ENCODE peak calls at places on chromosomes 5 and 9, in six cellular contexts. T, A, O, W, G and V are unnamed samples.

GRCh38 chr5:168227973-168228615 is 63.4 kb upstream of the WWC1 start:
- DNase-seq in T (no peak), A (no peak), O (peak), W (no peak), G (no peak), V (no peak)

GRCh38 chr5:158884827-158885512 is 214.7 kb downstream of the EBF1 start:
- DNase-seq in T (no peak), A (no peak), O (no peak), W (no peak), G (no peak), V (no peak)

GRCh38 chr5:32541241-32541640 is 44.1 kb upstream of the SUB1 start:
- DNase-seq in T (no peak), A (no peak), O (no peak), W (no peak), G (no peak), V (no peak)

GRCh38 chr9:123622696-123623095 is 266.7 kb downstream of the CRB2 start:
- DNase-seq in T (no peak), A (peak), O (no peak), W (no peak), G (no peak), V (no peak)

GRCh38 chr5:115963566-115963965 is 1.3 kb downstream of the LVRN start:
- DNase-seq in T (no peak), A (no peak), O (no peak), W (peak), G (no peak), V (no peak)

GRCh38 chr5:152264656-152265055 is 140.4 kb downstream of the NMUR2 start:
- DNase-seq in T (no peak), A (no peak), O (no peak), W (no peak), G (no peak), V (no peak)

GRCh38 chr9:68672215-68672614 is 32.8 kb upstream of the PIP5K1B start:
- DNase-seq in T (no peak), A (no peak), O (no peak), W (no peak), G (no peak), V (no peak)

GRCh38 chr5:80686757-80687156 is 32.0 kb upstream of the DHFR start:
- DNase-seq in T (no peak), A (no peak), O (peak), W (no peak), G (no peak), V (no peak)

GRCh38 chr5:6832994-6833393 is 119.8 kb downstream of the TENT4A start:
- DNase-seq in T (no peak), A (no peak), O (peak), W (no peak), G (no peak), V (no peak)

GRCh38 chr5:100902406-100903035 is 561 bp downstream of the ST8SIA4 start:
- DNase-seq in T (no peak), A (no peak), O (no peak), W (no peak), G (no peak), V (no peak)

GRCh38 chr5:179974946-179975712 is 67.4 kb upstream of the TBC1D9B start:
- DNase-seq in T (no peak), A (no peak), O (peak), W (peak), G (peak), V (no peak)
- TF ChIP-seq CTCF in T (peak), A (no peak), O (peak), W (no peak), G (peak), V (peak)

DNA sequence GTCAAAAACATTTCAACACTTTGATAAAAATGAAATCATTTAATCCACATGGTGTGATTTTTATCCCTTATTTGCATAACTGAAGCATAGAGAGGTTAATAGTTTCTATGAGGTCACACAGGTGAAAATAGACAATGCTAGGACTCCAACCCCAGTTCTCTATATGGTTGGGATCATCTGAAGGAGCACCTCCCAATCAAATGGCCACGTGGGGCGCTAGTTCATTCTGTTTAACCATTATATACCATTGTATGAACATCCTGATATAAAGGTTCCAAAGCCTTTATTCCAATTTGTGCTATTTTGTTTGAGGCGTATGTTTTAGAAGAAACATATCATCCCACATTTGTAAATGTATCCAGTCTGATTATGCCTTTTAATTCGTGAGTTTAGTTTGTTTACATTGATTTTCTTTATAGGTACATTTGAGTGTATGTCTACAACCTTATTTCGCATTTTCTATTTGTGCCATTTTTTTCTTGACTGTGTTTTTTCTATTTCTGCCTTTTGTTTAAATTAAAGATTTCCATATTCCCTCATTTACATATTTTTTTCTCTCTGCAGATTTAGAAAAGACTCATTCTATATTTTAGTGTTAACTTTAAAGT is 1092.0 kb downstream of the MAT2B start:
- DNase-seq in T (no peak), A (no peak), O (no peak), W (peak), G (peak), V (no peak)
- TF ChIP-seq CTCF in T (no peak), A (no peak), O (no peak), W (peak), G (peak), V (peak)

DNA sequence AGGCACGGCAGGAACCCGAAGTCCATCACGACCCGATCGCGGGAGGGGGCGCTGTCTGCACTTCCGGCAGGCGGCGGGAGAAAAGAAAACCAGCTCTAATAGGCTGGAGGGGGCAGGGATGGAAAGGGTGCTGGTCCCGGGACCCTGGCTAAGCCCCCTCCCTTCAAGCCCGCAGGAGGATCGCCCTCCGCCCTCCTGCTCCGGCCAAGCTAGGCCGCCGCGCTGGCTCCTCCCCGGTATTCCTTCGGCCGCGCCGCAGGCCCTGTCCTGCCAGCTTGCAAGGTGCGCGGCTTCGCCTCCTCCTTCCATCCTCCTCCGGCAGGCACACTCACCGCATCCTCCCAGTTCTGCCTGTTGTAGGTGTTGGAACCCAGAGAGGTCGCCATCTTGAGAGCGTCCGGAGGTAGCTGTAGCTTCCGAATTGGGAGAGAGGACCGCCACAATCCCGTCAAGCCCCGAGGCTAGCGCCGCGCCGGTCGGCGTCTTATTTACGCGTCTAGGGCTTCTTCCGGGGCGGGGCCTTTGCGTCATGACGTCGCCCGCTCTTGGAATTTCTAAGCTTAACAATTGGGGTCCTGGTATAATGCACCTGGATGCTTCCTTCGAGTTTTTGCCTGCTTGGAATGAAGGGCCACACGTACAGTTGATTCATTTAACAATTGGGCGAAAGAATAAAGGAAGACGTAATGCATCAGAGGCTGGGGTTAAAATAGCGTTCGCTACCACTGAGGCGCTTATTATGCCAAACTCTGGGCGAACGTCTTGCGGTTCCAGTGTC is at the start of gene RBM22:
- DNase-seq in T (peak), A (peak), O (peak), W (peak), G (peak), V (peak)
- TF ChIP-seq CTCF in T (peak), A (peak), O (peak), W (peak), G (peak), V (peak)

GRCh38 chr5:132321109-132321721 is 27.0 kb downstream of the SLC22A4 start:
- DNase-seq in T (no peak), A (no peak), O (no peak), W (no peak), G (no peak), V (no peak)
- TF ChIP-seq CTCF in T (no peak), A (no peak), O (no peak), W (no peak), G (no peak), V (no peak)

GRCh38 chr5:132506094-132506692 is 15.6 kb upstream of the IRF1 start:
- DNase-seq in T (peak), A (no peak), O (peak), W (no peak), G (no peak), V (no peak)
- TF ChIP-seq CTCF in T (peak), A (peak), O (peak), W (no peak), G (peak), V (peak)

GRCh38 chr5:150706776-150707390 is 6.0 kb upstream of the RBM22 start:
- DNase-seq in T (no peak), A (no peak), O (no peak), W (no peak), G (no peak), V (no peak)

GRCh38 chr5:150710165-150710564 is 9.3 kb upstream of the RBM22 start:
- DNase-seq in T (no peak), A (no peak), O (peak), W (no peak), G (no peak), V (no peak)
- TF ChIP-seq CTCF in T (no peak), A (no peak), O (peak), W (no peak), G (peak), V (peak)